ENCODE peak calls at places on chromosomes 5 and 9, in four cellular contexts. G is EH, N is HTR-8/SVneo, Z is DND-41. C is an unnamed sample.

GRCh38 chr9:133738039-133738805 is at the start of gene SARDH:
- DNase-seq in G (peak; percentile 52), N (peak; percentile 29), Z (no peak), C (peak; percentile 23)

GRCh38 chr5:125210241-125210947 is 464.0 kb upstream of the ZNF608 start:
- DNase-seq in G (no peak), N (no peak), Z (no peak), C (no peak)

GRCh38 chr5:74326571-74327338 is 313.8 kb downstream of the ENC1 start:
- DNase-seq in G (peak; percentile 89), N (peak; percentile 81), Z (peak; percentile 55), C (peak; percentile 90)

GRCh38 chr5:170632985-170633234 is 129.1 kb downstream of the KCNIP1 start:
- DNase-seq in G (no peak), N (peak; percentile 81), Z (peak; percentile 71), C (no peak)

GRCh38 chr9:98597372-98597771 is 111.4 kb downstream of the GABBR2 start:
- DNase-seq in G (no peak), N (no peak), Z (no peak), C (no peak)

GRCh38 chr5:162068412-162068811 is 839 bp downstream of the GABRG2 start:
- DNase-seq in G (peak; percentile 0), N (peak; percentile 0), Z (peak; percentile 52), C (no peak)

GRCh38 chr5:111954516-111955337 is 197.7 kb upstream of the NREP start:
- DNase-seq in G (peak; percentile 79), N (no peak), Z (no peak), C (no peak)

GRCh38 chr5:179606910-179607448 is 16.5 kb downstream of the HNRNPH1 start:
- DNase-seq in G (no peak), N (no peak), Z (no peak), C (no peak)

GRCh38 chr5:92703991-92704390 is 877.0 kb downstream of the NR2F1-AS1 start:
- DNase-seq in G (peak; percentile 50), N (no peak), Z (no peak), C (no peak)